ENCODE peak calls at places on chromosomes 6 and 20, in seven cellular contexts. U, S, B, W, K, Q and Z are unnamed samples.

GRCh38 chr20:62192635-62193034 is 9.8 kb downstream of the MTG2 start:
- DNase-seq in B (no peak), K (no peak), S (no peak), Q (no peak), W (no peak), U (no peak), Z (no peak)

GRCh38 chr20:54144847-54145246 is 28.9 kb downstream of the CYP24A1 start:
- DNase-seq in B (no peak), W (no peak), S (no peak), U (no peak), Q (no peak), K (no peak), Z (no peak)

GRCh38 chr6:89369009-89369408 is 16.5 kb upstream of the UBE2J1 start:
- DNase-seq in S (peak; percentile 76), B (no peak), K (peak; percentile 37), U (peak; percentile 31), Q (peak; percentile 74), W (peak; percentile 54), Z (peak; percentile 44)

GRCh38 chr6:138250513-138251247 is 32.4 kb upstream of the PBOV1 start:
- DNase-seq in K (peak; percentile 92), S (peak; percentile 85), W (peak; percentile 90), U (no peak), Q (peak; percentile 94), B (no peak), Z (peak; percentile 44)

GRCh38 chr6:155314773-155315515 is 660 bp upstream of the TFB1M start:
- DNase-seq in B (peak; percentile 79), W (peak; percentile 84), Q (peak; percentile 94), S (peak; percentile 64), U (peak; percentile 74), K (no peak), Z (peak; percentile 91)

GRCh38 chr20:11124849-11125505 is 451.2 kb upstream of the JAG1 start:
- DNase-seq in U (no peak), S (no peak), Q (no peak), W (no peak), K (no peak), B (no peak), Z (no peak)

GRCh38 chr6:45556828-45557227 is 179.1 kb upstream of the SUPT3H start:
- DNase-seq in K (no peak), B (no peak), U (no peak), W (no peak), Q (no peak), S (no peak), Z (no peak)

GRCh38 chr6:3159805-3160781 is 2.7 kb upstream of the TUBB2A start:
- DNase-seq in Q (peak; percentile 35), K (peak; percentile 51), B (no peak), U (peak; percentile 31), S (peak; percentile 87), W (peak; percentile 71), Z (peak; percentile 40)

GRCh38 chr20:15205719-15206118 is 868.3 kb upstream of the FLRT3 start:
- DNase-seq in S (no peak), B (no peak), U (no peak), W (peak; percentile 34), Q (no peak), K (no peak), Z (no peak)

GRCh38 chr20:16236589-16237241 is 336.5 kb downstream of the KIF16B start:
- DNase-seq in Q (no peak), S (no peak), B (no peak), K (no peak), W (no peak), U (no peak), Z (no peak)

GRCh38 chr6:3253597-3253961 is 5.2 kb upstream of the PSMG4 start:
- DNase-seq in W (no peak), B (peak; percentile 69), K (no peak), S (no peak), U (no peak), Q (no peak), Z (no peak)

GRCh38 chr6:26215200-26216014 is 128.2 kb downstream of the HFE start:
- DNase-seq in B (no peak), U (no peak), K (peak; percentile 43), S (no peak), Q (peak; percentile 20), W (peak; percentile 54), Z (peak; percentile 43)

GRCh38 chr6:16759181-16759645 is 2.0 kb downstream of the ATXN1 start:
- DNase-seq in U (peak; percentile 47), W (peak; percentile 19), Q (no peak), S (no peak), B (no peak), K (peak; percentile 54), Z (peak; percentile 55)

GRCh38 chr6:6714498-6715360 is 126.2 kb downstream of the LY86 start:
- DNase-seq in Q (no peak), U (no peak), B (no peak), S (no peak), K (no peak), W (no peak), Z (peak; percentile 19)

GRCh38 chr6:77930945-77931344 is 278.1 kb downstream of the MEI4 start:
- DNase-seq in B (no peak), K (no peak), Q (no peak), U (no peak), S (no peak), W (no peak), Z (no peak)

DNA sequence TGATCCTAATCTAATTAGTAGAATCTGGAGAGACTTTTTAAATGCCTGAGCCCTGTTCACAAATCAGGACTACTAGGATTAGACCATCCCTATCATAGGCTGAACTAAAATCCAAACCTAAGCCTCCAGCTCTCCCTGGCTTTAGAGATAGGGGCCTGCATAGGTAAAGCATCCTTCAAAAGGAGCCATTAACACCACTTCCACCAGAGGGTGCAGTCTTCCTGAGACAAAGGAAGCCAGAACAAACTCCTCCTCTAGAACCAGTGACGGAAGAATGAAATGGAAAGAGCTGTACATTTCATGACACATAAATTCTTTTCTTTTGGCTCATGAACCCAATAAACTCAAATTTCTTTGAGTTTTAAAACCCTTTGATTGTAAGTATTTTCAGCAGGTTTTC is 291.2 kb upstream of the ADGRB3 start:
- DNase-seq in S (no peak), W (peak; percentile 1), K (peak; percentile 44), B (no peak), U (no peak), Q (peak; percentile 31), Z (no peak)
- TF ChIP-seq CTCF in S (no peak), W (peak; percentile 20), K (peak; percentile 53), B (no peak), U (no peak), Q (peak; percentile 53), Z (peak; percentile 5)

DNA sequence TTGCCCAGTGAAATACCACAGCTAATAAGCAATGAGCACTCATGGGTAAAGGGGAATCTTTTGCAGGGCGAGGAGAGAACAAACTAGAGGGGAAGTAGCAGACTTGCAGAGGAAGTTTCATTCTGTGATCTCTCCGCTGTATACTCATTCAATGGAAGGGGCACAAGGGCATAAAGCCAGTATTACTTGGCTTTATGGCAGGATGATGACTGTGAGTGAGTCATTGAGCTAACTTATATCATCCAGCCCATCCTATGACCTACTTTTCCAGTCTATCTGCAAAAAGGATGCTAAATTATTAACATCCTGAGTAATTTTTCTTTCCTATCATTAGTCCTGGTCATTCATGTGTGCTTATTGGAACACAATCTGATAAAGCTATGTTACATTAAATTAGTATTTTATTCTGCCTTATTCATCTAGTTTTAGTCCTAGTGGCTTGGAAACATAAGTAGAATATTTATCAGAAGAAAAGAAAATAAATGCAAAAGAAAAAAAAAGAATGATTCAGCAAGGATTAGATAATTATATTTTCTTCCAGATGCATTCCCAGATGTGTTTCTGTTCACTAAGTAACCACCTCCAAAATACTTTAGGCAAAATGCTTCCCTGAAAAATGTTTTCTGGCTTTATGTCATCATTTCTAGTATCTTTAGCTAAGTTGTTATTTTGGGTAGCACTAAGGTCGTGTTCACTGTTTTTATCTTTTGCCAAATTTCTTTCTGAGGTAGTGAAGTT is 471.7 kb downstream of the CDKAL1 start:
- DNase-seq in W (peak; percentile 86), S (no peak), Q (peak; percentile 81), K (peak; percentile 93), B (no peak), U (no peak), Z (peak; percentile 73)
- H3K4me3 ChIP-seq in W (no peak overlapping the region), S (no peak overlapping the region), Q (no peak overlapping the region), K (no peak overlapping the region), B (no peak overlapping the region), U (no peak overlapping the region), Z (no peak overlapping the region)

GRCh38 chr6:12577124-12577845 is 139.3 kb upstream of the PHACTR1 start:
- DNase-seq in W (no peak), K (peak; percentile 50), U (no peak), B (no peak), S (no peak), Q (peak; percentile 64), Z (peak; percentile 14)
- TF ChIP-seq CTCF in W (no peak), K (no peak), U (no peak), B (no peak), S (no peak), Q (no peak), Z (no peak)

GRCh38 chr20:672975-673604 is 2.5 kb downstream of the SCRT2 start:
- DNase-seq in K (no peak), W (no peak), B (no peak), S (no peak), Q (no peak), U (no peak), Z (no peak)

GRCh38 chr20:676315-676937 is 824 bp upstream of the SCRT2 start:
- DNase-seq in S (no peak), Q (no peak), B (no peak), K (no peak), W (no peak), U (no peak), Z (no peak)

GRCh38 chr20:675453-676314 is at the start of gene SCRT2:
- DNase-seq in Q (peak; percentile 80), S (peak; percentile 87), K (peak; percentile 73), B (no peak), W (peak; percentile 60), U (peak; percentile 25), Z (peak; percentile 72)

GRCh38 chr20:673606-674005 is 2.0 kb downstream of the SCRT2 start:
- DNase-seq in B (no peak), Q (no peak), U (no peak), K (no peak), W (no peak), S (no peak), Z (no peak)

DNA sequence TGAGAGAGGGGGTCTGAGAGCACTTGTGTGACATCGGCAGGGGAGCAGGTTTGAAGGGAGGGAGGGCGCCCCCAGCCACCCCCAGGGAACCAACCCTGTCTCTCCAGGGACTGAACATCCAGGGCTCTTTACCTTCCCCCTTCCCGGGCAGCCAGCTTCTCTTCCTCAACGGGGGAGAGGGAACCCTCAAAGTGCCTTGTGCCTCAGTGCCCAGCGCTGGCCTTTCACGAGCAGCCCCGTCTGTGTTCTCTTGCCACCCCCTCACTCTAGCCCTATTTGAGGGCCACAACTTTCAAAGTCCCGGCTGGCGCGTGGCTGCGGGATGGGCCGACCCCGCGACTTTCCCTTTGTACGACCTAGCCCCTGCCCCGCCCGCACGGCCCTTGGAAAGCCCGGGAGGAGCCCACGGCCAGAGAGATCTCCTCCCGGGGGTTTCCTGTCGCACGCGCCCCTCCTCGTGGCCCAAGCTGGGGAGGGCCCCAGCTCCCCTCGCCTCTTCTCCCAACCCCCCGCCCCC is 608 bp downstream of the SCRT2 start:
- DNase-seq in W (no peak), Q (no peak), K (no peak), B (no peak), S (no peak), U (no peak), Z (no peak)
- H3K4me3 ChIP-seq in W (no peak overlapping the region), Q (no peak overlapping the region), K (no peak overlapping the region), B (peak overlapping the region; percentile 54), S (peak overlapping the region; percentile 23), U (no peak overlapping the region), Z (no peak overlapping the region)